ENCODE peak calls at places on chromosomes 2 and 18, in five cellular contexts. T is IMR-90, L is BJ, E is K562, U is hepatocyte. N is an unnamed sample.

GRCh38 chr2:29270606-29271005 is 155.4 kb downstream of the CLIP4 start:
- DNase-seq in T (no peak), L (no peak), E (no peak), U (no peak), N (no peak)

GRCh38 chr2:136894007-136894634 is 128.8 kb downstream of the THSD7B start:
- DNase-seq in T (no peak), L (no peak), E (no peak), U (no peak), N (no peak)

GRCh38 chr2:193561054-193561453 is 1366.3 kb upstream of the TMEFF2 start:
- DNase-seq in T (peak; percentile 39), L (no peak), E (no peak), U (no peak), N (no peak)

GRCh38 chr18:34085140-34085739 is 139.5 kb downstream of the NOL4 start:
- DNase-seq in T (no peak), L (no peak), E (no peak), U (no peak), N (no peak)

GRCh38 chr2:105102963-105103421 is 65.1 kb downstream of the MRPS9 start:
- DNase-seq in T (peak; percentile 88), L (peak; percentile 39), E (no peak), U (no peak), N (peak; percentile 16)

GRCh38 chr2:209696836-209697711 is 74.6 kb upstream of the UNC80 start:
- DNase-seq in T (no peak), L (peak; percentile 27), E (no peak), U (no peak), N (no peak)

GRCh38 chr18:23137788-23138216 is 2.5 kb downstream of the CABLES1 start:
- DNase-seq in T (no peak), L (no peak), E (no peak), U (no peak), N (no peak)

GRCh38 chr2:29215073-29215472 is 99.9 kb downstream of the CLIP4 start:
- DNase-seq in T (no peak), L (no peak), E (no peak), U (no peak), N (no peak)

GRCh38 chr2:165891943-165892342 is 61.6 kb downstream of the TTC21B start:
- DNase-seq in T (peak; percentile 28), L (no peak), E (no peak), U (no peak), N (no peak)

GRCh38 chr2:62858231-62858832 is 152.8 kb downstream of the EHBP1 start:
- DNase-seq in T (no peak), L (no peak), E (no peak), U (no peak), N (no peak)

GRCh38 chr2:177265386-177265690 is 811 bp upstream of the NFE2L2 start:
- DNase-seq in T (peak; percentile 59), L (no peak), E (no peak), U (no peak), N (peak; percentile 58)

GRCh38 chr2:40285391-40285790 is 166.5 kb downstream of the SLC8A1 start:
- DNase-seq in T (no peak), L (no peak), E (no peak), U (no peak), N (no peak)

GRCh38 chr2:236823230-236823629 is 253.6 kb downstream of the ACKR3 start:
- DNase-seq in T (no peak), L (no peak), E (no peak), U (no peak), N (no peak)

GRCh38 chr18:23835506-23835905 is 146.3 kb downstream of the LAMA3 start:
- DNase-seq in T (no peak), L (no peak), E (no peak), U (no peak), N (peak; percentile 89)

GRCh38 chr2:231663458-231664290 is 44.7 kb upstream of the PTMA start:
- DNase-seq in T (no peak), L (no peak), E (no peak), U (no peak), N (no peak)

GRCh38 chr2:9995059-9995458 is 43.6 kb downstream of the GRHL1 start:
- DNase-seq in T (no peak), L (no peak), E (no peak), U (no peak), N (no peak)

GRCh38 chr2:160584972-160585494 is 91.4 kb upstream of the RBMS1 start:
- DNase-seq in T (peak; percentile 39), L (peak; percentile 60), E (no peak), U (no peak), N (no peak)

DNA sequence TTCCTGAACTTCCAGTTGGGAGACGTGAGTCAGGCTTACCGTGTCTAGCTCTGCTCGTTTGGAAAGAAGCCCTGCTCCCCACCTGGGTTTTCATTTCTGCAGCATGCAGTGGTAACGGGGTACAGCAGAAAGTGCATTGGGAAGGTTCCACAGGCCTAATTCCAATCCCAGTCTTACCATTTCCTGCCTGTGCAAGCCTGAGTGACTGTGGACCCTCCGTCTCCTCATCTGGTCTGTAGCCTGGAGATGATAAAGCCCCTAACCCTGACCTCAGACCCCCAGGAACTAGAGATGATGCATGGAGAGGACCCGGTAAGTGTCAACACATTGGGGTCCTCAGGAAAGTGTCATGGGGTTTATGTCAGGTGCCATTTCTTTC is 5.8 kb upstream of the PSD4 start:
- DNase-seq in T (no peak), L (no peak), E (no peak), U (no peak), N (no peak)
- H3K4me3 ChIP-seq in T (no peak overlapping the region), L (no peak overlapping the region), E (no peak overlapping the region), U (no peak overlapping the region), N (no peak overlapping the region)

GRCh38 chr2:163345795-163346573 is 389.8 kb downstream of the FIGN start:
- DNase-seq in T (peak; percentile 50), L (no peak), E (peak; percentile 15), U (peak; percentile 77), N (peak; percentile 55)

GRCh38 chr2:163348843-163349395 is 386.9 kb downstream of the FIGN start:
- DNase-seq in T (peak; percentile 80), L (peak; percentile 55), E (no peak), U (peak; percentile 66), N (peak; percentile 87)

GRCh38 chr2:163343316-163343715 is 392.5 kb downstream of the FIGN start:
- DNase-seq in T (peak; percentile 2), L (no peak), E (no peak), U (no peak), N (no peak)

GRCh38 chr2:163351966-163352365 is 383.8 kb downstream of the FIGN start:
- DNase-seq in T (no peak), L (no peak), E (no peak), U (no peak), N (no peak)

DNA sequence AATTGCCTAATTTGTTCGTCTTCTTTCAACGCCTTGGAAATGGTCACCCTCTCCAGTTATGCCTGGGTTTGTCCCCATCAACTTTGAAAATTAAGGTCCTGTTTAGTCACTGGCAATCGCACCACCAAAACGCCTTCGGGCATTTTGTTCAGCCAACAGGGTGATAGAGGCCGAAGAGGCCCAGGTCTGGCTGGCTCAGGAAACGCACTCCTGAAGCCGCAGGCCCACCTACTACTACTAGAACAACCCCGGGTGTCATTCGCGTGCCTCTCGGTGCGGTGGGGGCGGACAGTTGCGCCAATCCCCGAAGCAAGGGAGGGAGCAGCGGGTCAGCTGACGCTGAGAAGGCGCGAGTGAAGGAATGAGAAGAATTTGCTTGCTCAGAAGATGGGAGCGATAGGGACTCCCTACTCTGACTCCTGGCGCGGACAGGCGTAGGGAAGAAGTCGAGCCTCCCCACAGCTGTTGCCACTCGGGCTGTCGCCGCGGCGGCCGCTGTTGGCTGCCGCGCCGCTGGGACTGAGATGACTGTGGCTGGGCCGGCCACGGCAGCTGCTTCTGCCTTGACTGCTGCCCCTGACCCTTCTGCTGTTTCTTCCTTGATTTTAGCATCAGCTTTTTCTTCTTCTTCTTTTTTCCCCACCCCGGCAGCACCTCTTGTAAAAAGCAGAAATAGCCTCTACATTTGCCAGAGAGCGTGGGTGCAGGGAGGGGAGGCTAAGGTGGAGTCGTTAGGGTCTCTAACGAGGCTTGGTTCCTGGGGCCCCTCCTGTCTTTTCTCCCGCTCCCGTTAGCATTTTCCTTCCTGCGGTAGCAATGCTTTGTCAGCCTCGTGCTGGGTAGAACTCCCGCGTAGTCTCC is 387.6 kb downstream of the FIGN start:
- DNase-seq in T (peak; percentile 87), L (peak; percentile 51), E (no peak), U (peak; percentile 91), N (peak; percentile 91)
- H3K4me3 ChIP-seq in T (peak overlapping the region; percentile 23), L (peak overlapping the region; percentile 32), E (no peak overlapping the region), U (peak overlapping the region; percentile 21), N (peak overlapping the region; percentile 55)

GRCh38 chr2:170715932-170716777 is 1.0 kb downstream of the SP5 start:
- DNase-seq in T (no peak), L (no peak), E (no peak), U (peak; percentile 23), N (no peak)
- H3K4me3 ChIP-seq in T (no peak overlapping the region), L (no peak overlapping the region), E (no peak overlapping the region), U (peak overlapping the region; percentile 30), N (no peak overlapping the region)

GRCh38 chr2:218979846-218980738 is 4.9 kb downstream of the FEV start:
- DNase-seq in T (peak; percentile 65), L (no peak), E (peak; percentile 73), U (peak; percentile 88), N (peak; percentile 76)
- H3K4me3 ChIP-seq in T (no peak overlapping the region), L (no peak overlapping the region), E (no peak overlapping the region), U (no peak overlapping the region), N (peak overlapping the region; percentile 26)

GRCh38 chr18:61595615-61596014 is 262.4 kb downstream of the CDH20 start:
- DNase-seq in T (no peak), L (no peak), E (no peak), U (no peak), N (peak; percentile 73)
- H3K4me3 ChIP-seq in T (no peak overlapping the region), L (no peak overlapping the region), E (no peak overlapping the region), U (no peak overlapping the region), N (no peak overlapping the region)

GRCh38 chr2:80302001-80302464 is 2.5 kb downstream of the LRRTM1 start:
- DNase-seq in T (no peak), L (no peak), E (no peak), U (no peak), N (no peak)

GRCh38 chr2:80303825-80304521 is 579 bp downstream of the LRRTM1 start:
- DNase-seq in T (no peak), L (no peak), E (no peak), U (no peak), N (no peak)

GRCh38 chr2:80303006-80303741 is 1.4 kb downstream of the LRRTM1 start:
- DNase-seq in T (no peak), L (no peak), E (no peak), U (peak; percentile 21), N (no peak)

GRCh38 chr2:80304522-80304878 is at the start of gene LRRTM1:
- DNase-seq in T (no peak), L (no peak), E (no peak), U (peak; percentile 57), N (no peak)

DNA sequence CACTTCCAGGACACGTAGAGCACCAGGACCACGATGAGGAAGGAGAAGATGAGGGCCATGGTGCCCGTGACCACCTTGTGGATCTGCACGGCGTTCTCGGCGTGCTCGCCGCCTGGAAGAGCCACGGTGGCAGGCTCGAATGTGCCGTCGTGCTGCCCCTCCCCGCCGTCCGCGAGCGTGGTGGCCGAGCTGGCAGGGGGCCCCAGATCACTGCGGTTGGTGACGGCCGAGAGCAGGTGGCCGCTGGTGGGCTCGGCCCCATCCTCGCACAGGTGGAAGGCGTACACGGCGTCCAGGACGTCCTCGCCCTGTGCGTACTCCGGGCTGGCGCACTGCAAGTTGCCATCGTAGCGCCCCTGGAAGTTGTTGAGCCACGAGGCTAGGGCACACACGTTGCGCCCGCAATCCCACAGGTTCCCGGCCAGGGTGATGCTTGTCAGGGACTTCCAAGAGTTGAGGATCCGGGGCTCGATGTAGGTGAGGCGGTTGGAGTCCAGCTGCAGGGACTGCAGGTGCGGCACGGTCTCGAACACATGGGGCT is 2.0 kb downstream of the LRRTM1 start:
- DNase-seq in T (no peak), L (no peak), E (no peak), U (no peak), N (no peak)
- H3K4me3 ChIP-seq in T (no peak overlapping the region), L (no peak overlapping the region), E (no peak overlapping the region), U (no peak overlapping the region), N (no peak overlapping the region)

N was measured in fibroblast of villous mesenchyme.